ENCODE peak calls at places on chromosomes 5 and 9, in eight cellular contexts. P, A, Z, T, G, W, Y and N are unnamed samples.
A peak's percentile ranks its signal among the peaks of the same experiment; 100 is the strongest.

GRCh38 chr9:80435591-80435990 is 863.8 kb downstream of the TLE4 start:
- DNase-seq in A (no peak), Z (no peak), P (no peak), G (no peak), W (no peak), T (no peak), Y (no peak), N (no peak)

GRCh38 chr5:128436825-128437224 is 101.2 kb downstream of the FBN2 start:
- DNase-seq in P (no peak), T (no peak), Y (no peak), Z (no peak), G (peak; percentile 65), W (no peak), A (no peak), N (no peak)

GRCh38 chr5:75054110-75054930 is 2.0 kb upstream of the GCNT4 start:
- DNase-seq in A (peak; percentile 70), Y (peak; percentile 15), P (no peak), T (peak; percentile 61), G (peak; percentile 72), W (no peak), Z (no peak), N (peak; percentile 67)

GRCh38 chr5:135396459-135397055 is 2.5 kb downstream of the MACROH2A1 start:
- DNase-seq in G (no peak), Y (no peak), W (no peak), P (no peak), T (no peak), Z (no peak), A (no peak), N (no peak)

GRCh38 chr9:109258619-109259321 is 62.1 kb downstream of the EPB41L4B start:
- DNase-seq in Y (no peak), W (no peak), T (peak; percentile 37), P (no peak), A (no peak), Z (no peak), G (no peak), N (no peak)

GRCh38 chr5:142821733-142822487 is 51.7 kb downstream of the ARHGAP26 start:
- DNase-seq in W (no peak), P (no peak), Y (no peak), A (no peak), Z (no peak), T (no peak), G (peak; percentile 95), N (no peak)

GRCh38 chr5:5537426-5537825 is 114.9 kb downstream of the ICE1 start:
- DNase-seq in P (no peak), T (no peak), G (no peak), A (no peak), Y (no peak), Z (no peak), W (no peak), N (no peak)

GRCh38 chr5:74538206-74538661 is 102.3 kb downstream of the ENC1 start:
- DNase-seq in W (no peak), T (no peak), Z (peak; percentile 80), G (peak; percentile 68), P (no peak), Y (peak; percentile 81), A (peak; percentile 65), N (peak; percentile 89)

GRCh38 chr5:139639619-139640431 is 8.3 kb upstream of the CXXC5 start:
- DNase-seq in G (peak; percentile 58), P (no peak), A (no peak), W (no peak), Y (no peak), Z (no peak), T (no peak), N (peak; percentile 50)

GRCh38 chr5:95759005-95759404 is 27.9 kb downstream of the RHOBTB3 start:
- DNase-seq in Y (no peak), T (no peak), G (no peak), W (no peak), A (no peak), Z (no peak), P (no peak), N (no peak)

GRCh38 chr5:78794693-78795215 is 146.2 kb upstream of the LHFPL2 start:
- DNase-seq in Y (no peak), G (no peak), P (no peak), W (no peak), T (no peak), Z (no peak), A (no peak), N (no peak)

GRCh38 chr9:74369844-74370243 is 127.3 kb upstream of the RORB start:
- DNase-seq in Y (no peak), W (no peak), P (no peak), Z (no peak), T (no peak), A (no peak), G (no peak), N (no peak)

GRCh38 chr5:15499528-15500325 is at the start of gene FBXL7:
- DNase-seq in A (peak; percentile 88), Z (peak; percentile 86), W (no peak), Y (peak; percentile 88), T (peak; percentile 92), P (no peak), G (peak; percentile 94), N (peak; percentile 94)

GRCh38 chr5:87770601-87771121 is 357.9 kb upstream of the CCNH start:
- DNase-seq in T (no peak), Z (no peak), P (no peak), A (no peak), G (no peak), Y (no peak), W (no peak), N (no peak)

GRCh38 chr5:151480859-151481258 is 33.5 kb downstream of the SLC36A1 start:
- DNase-seq in A (no peak), Y (no peak), P (no peak), G (peak; percentile 96), Z (no peak), W (no peak), T (no peak), N (no peak)

GRCh38 chr9:14159440-14160222 is 154.3 kb downstream of the NFIB start:
- DNase-seq in Y (no peak), G (no peak), P (no peak), W (no peak), Z (no peak), T (no peak), A (no peak), N (no peak)

GRCh38 chr5:172370648-172371248 is 83.6 kb downstream of the SH3PXD2B start:
- DNase-seq in T (no peak), Z (no peak), G (peak; percentile 58), P (no peak), W (no peak), A (no peak), Y (no peak), N (no peak)

GRCh38 chr5:148846930-148847329 is 20.5 kb downstream of the ADRB2 start:
- DNase-seq in A (no peak), T (no peak), Y (no peak), G (peak; percentile 47), P (no peak), Z (no peak), W (no peak), N (no peak)

GRCh38 chr5:87787640-87788039 is 374.9 kb upstream of the CCNH start:
- DNase-seq in G (no peak), P (no peak), T (no peak), A (no peak), Y (no peak), W (no peak), Z (no peak), N (no peak)

GRCh38 chr5:114467729-114468128 is 105.9 kb downstream of the KCNN2 start:
- DNase-seq in A (no peak), Y (no peak), Z (no peak), W (no peak), T (no peak), P (no peak), G (no peak), N (no peak)

GRCh38 chr9:114266969-114267368 is 55.9 kb upstream of the ORM1 start:
- DNase-seq in Y (no peak), P (no peak), G (peak; percentile 83), Z (no peak), T (no peak), A (no peak), W (no peak), N (peak; percentile 27)

GRCh38 chr5:53543401-53543800 is 17.0 kb upstream of the NDUFS4 start:
- DNase-seq in P (no peak), T (peak; percentile 1), W (no peak), A (no peak), Y (no peak), G (peak; percentile 18), Z (no peak), N (no peak)

GRCh38 chr5:14228219-14228618 is 85.1 kb downstream of the TRIO start:
- DNase-seq in Y (no peak), A (no peak), G (no peak), T (no peak), W (no peak), Z (no peak), P (no peak), N (no peak)
- H3K4me1 ChIP-seq in Y (peaks cover 16% of the 10 kb centered on the region), A (peaks cover 23% of the 10 kb centered on the region), G (peaks cover 45% of the 10 kb centered on the region), T (peaks cover 11% of the 10 kb centered on the region), W (no peaks in the 10 kb centered on the region), Z (peaks cover 84% of the 10 kb centered on the region), P (no peaks in the 10 kb centered on the region), N (peaks cover 13% of the 10 kb centered on the region)

DNA sequence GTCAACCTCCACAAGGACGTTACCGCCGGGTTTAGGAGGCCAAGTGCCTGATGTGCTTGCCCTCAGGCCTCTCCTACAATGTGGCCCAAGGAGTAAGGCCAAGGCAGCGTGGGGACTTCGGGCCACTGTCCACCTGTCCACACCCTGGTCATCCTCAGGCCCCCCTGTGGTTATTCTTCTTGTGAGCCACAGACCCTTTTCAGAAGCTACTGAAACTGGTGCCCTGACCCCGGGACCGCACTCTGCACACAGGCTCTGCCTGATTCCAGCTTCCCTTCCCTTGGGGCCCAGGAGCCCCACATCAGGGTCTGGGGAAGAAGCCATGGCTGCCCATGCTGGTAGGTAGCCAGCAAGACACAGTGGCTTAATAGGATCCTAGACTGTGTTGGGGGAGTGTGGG is 128.8 kb downstream of the OLFM1 start:
- DNase-seq in Z (no peak), T (no peak), Y (no peak), P (no peak), A (peak; percentile 45), W (no peak), G (no peak), N (no peak)
- H3K27ac ChIP-seq in Z (no peak overlapping the region), T (peak overlapping the region; percentile 2), Y (no peak overlapping the region), P (no peak overlapping the region), A (no peak overlapping the region), W (no peak overlapping the region), G (no peak overlapping the region), N (no peak overlapping the region)

DNA sequence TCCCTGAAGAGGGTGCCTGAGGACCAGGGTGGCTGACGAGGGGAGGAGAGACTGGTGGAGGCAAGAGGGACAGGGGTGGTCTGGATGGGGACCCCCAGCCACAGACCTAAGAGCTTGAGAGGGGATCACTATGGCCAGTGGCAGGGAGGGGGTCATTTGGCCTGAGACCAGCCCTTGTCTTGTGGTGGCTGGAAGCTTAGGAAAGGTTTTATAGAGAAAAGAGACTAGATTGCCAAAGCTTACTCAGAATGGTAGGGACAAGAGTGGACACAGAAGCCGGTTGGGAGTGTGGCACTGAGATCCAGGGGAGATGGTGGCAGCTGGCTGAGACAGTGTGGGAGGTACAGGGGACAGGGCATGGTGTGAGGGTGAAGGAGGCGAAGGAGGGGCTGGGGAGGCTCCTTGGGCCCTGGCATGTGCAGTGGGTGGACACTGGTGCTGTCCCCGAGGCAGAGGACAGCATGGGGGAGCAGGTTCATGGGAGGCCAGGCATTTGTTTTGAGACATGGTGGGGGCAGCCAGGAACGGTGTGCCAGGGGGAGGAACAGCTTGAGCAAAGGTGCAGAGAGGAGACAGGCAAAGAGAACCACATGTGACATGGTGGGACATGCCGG is 123.0 kb downstream of the C9orf50 start:
- DNase-seq in T (no peak), A (peak; percentile 69), P (no peak), G (peak; percentile 39), Y (no peak), Z (no peak), W (no peak), N (peak; percentile 71)
- H3K4me3 ChIP-seq in T (peak overlapping the region; percentile 58), A (peak overlapping the region; percentile 71), P (peak overlapping the region; percentile 60), G (peak overlapping the region; percentile 85), Y (no peak overlapping the region), Z (peak overlapping the region; percentile 49), W (no peak overlapping the region), N (peak overlapping the region; percentile 76)

GRCh38 chr9:37342895-37343294 is 79.6 kb upstream of the GRHPR start:
- DNase-seq in Y (no peak), Z (no peak), W (no peak), T (no peak), A (no peak), P (no peak), G (no peak), N (no peak)
- H3K4me1 ChIP-seq in Y (no peaks in the 10 kb centered on the region), Z (peaks cover 4% of the 10 kb centered on the region), W (no peaks in the 10 kb centered on the region), T (peaks cover 18% of the 10 kb centered on the region), A (no peaks in the 10 kb centered on the region), P (no peaks in the 10 kb centered on the region), G (no peaks in the 10 kb centered on the region), N (no peaks in the 10 kb centered on the region)